ENCODE peak calls at places on chromosomes 13 and 19, in ten cellular contexts. One of them, this sample, is unnamed.

GRCh38 chr19:5129691-5130090 is 160.8 kb downstream of the KDM4B start:
- DNase-seq in AG04450: no peak
- DNase-seq in HFF-Myc: no peak
- DNase-seq in AG10803: no peak
- DNase-seq in mucosa of descending colon: no peak
- DNase-seq in uterus: no peak
- DNase-seq in cardiac fibroblast: no peak
- DNase-seq in upper lobe of left lung: no peak
- DNase-seq in adrenal gland: no peak
- DNase-seq in astrocyte of the spinal cord: no peak
- DNase-seq in this sample: no peak

GRCh38 chr13:109336730-109337129 is 449.7 kb downstream of the IRS2 start:
- DNase-seq in upper lobe of left lung: no peak
- DNase-seq in uterus: no peak
- DNase-seq in cardiac fibroblast: peak
- DNase-seq in AG04450: no peak
- DNase-seq in HFF-Myc: no peak
- DNase-seq in astrocyte of the spinal cord: peak
- DNase-seq in adrenal gland: no peak
- DNase-seq in mucosa of descending colon: no peak
- DNase-seq in AG10803: peak
- DNase-seq in this sample: no peak

GRCh38 chr13:73657821-73658540 is 476.2 kb downstream of the KLF12 start:
- DNase-seq in AG10803: peak
- DNase-seq in adrenal gland: no peak
- DNase-seq in uterus: no peak
- DNase-seq in mucosa of descending colon: no peak
- DNase-seq in cardiac fibroblast: peak
- DNase-seq in upper lobe of left lung: no peak
- DNase-seq in HFF-Myc: peak
- DNase-seq in AG04450: no peak
- DNase-seq in astrocyte of the spinal cord: peak
- DNase-seq in this sample: no peak

GRCh38 chr13:72104656-72105180 is 237.7 kb upstream of the DACH1 start:
- DNase-seq in AG04450: no peak
- DNase-seq in upper lobe of left lung: no peak
- DNase-seq in adrenal gland: no peak
- DNase-seq in AG10803: peak
- DNase-seq in HFF-Myc: no peak
- DNase-seq in astrocyte of the spinal cord: peak
- DNase-seq in cardiac fibroblast: peak
- DNase-seq in mucosa of descending colon: no peak
- DNase-seq in uterus: no peak
- DNase-seq in this sample: no peak

GRCh38 chr13:57123660-57124059 is 17.1 kb upstream of the PRR20A start:
- DNase-seq in uterus: no peak
- DNase-seq in HFF-Myc: no peak
- DNase-seq in upper lobe of left lung: no peak
- DNase-seq in mucosa of descending colon: no peak
- DNase-seq in astrocyte of the spinal cord: peak
- DNase-seq in AG10803: no peak
- DNase-seq in cardiac fibroblast: peak
- DNase-seq in adrenal gland: no peak
- DNase-seq in AG04450: no peak
- DNase-seq in this sample: no peak

GRCh38 chr13:105806335-105806920 is 729.0 kb downstream of the EFNB2 start:
- DNase-seq in astrocyte of the spinal cord: peak
- DNase-seq in upper lobe of left lung: no peak
- DNase-seq in AG10803: no peak
- DNase-seq in mucosa of descending colon: no peak
- DNase-seq in adrenal gland: no peak
- DNase-seq in AG04450: no peak
- DNase-seq in cardiac fibroblast: peak
- DNase-seq in uterus: no peak
- DNase-seq in HFF-Myc: no peak
- DNase-seq in this sample: no peak

GRCh38 chr13:61654501-61654900 is 238.9 kb upstream of the PCDH20 start:
- DNase-seq in astrocyte of the spinal cord: no peak
- DNase-seq in AG04450: no peak
- DNase-seq in AG10803: no peak
- DNase-seq in mucosa of descending colon: no peak
- DNase-seq in HFF-Myc: no peak
- DNase-seq in uterus: no peak
- DNase-seq in upper lobe of left lung: no peak
- DNase-seq in adrenal gland: no peak
- DNase-seq in cardiac fibroblast: no peak
- DNase-seq in this sample: no peak

GRCh38 chr19:30682576-30683536 is 310.7 kb downstream of the ZNF536 start:
- DNase-seq in mucosa of descending colon: peak
- DNase-seq in AG10803: peak
- DNase-seq in astrocyte of the spinal cord: peak
- DNase-seq in uterus: peak
- DNase-seq in AG04450: peak
- DNase-seq in HFF-Myc: peak
- DNase-seq in cardiac fibroblast: peak
- DNase-seq in upper lobe of left lung: peak
- DNase-seq in adrenal gland: peak
- DNase-seq in this sample: no peak

GRCh38 chr19:17235618-17236413 is 9.8 kb downstream of the OCEL1 start:
- DNase-seq in mucosa of descending colon: peak
- DNase-seq in AG04450: peak
- DNase-seq in astrocyte of the spinal cord: peak
- DNase-seq in adrenal gland: peak
- DNase-seq in HFF-Myc: no peak
- DNase-seq in uterus: peak
- DNase-seq in upper lobe of left lung: peak
- DNase-seq in cardiac fibroblast: peak
- DNase-seq in AG10803: peak
- DNase-seq in this sample: peak

GRCh38 chr19:11995174-11995573 is 30.3 kb downstream of the ZNF763 start:
- DNase-seq in mucosa of descending colon: no peak
- DNase-seq in astrocyte of the spinal cord: no peak
- DNase-seq in uterus: no peak
- DNase-seq in AG10803: no peak
- DNase-seq in adrenal gland: no peak
- DNase-seq in HFF-Myc: no peak
- DNase-seq in upper lobe of left lung: no peak
- DNase-seq in AG04450: no peak
- DNase-seq in cardiac fibroblast: peak
- DNase-seq in this sample: no peak

GRCh38 chr13:110310541-110311491 is 3.7 kb downstream of the COL4A2 start:
- DNase-seq in AG04450: no peak
- DNase-seq in AG10803: no peak
- DNase-seq in adrenal gland: no peak
- DNase-seq in cardiac fibroblast: no peak
- DNase-seq in upper lobe of left lung: no peak
- DNase-seq in uterus: no peak
- DNase-seq in astrocyte of the spinal cord: no peak
- DNase-seq in HFF-Myc: no peak
- DNase-seq in mucosa of descending colon: no peak
- DNase-seq in this sample: no peak

DNA sequence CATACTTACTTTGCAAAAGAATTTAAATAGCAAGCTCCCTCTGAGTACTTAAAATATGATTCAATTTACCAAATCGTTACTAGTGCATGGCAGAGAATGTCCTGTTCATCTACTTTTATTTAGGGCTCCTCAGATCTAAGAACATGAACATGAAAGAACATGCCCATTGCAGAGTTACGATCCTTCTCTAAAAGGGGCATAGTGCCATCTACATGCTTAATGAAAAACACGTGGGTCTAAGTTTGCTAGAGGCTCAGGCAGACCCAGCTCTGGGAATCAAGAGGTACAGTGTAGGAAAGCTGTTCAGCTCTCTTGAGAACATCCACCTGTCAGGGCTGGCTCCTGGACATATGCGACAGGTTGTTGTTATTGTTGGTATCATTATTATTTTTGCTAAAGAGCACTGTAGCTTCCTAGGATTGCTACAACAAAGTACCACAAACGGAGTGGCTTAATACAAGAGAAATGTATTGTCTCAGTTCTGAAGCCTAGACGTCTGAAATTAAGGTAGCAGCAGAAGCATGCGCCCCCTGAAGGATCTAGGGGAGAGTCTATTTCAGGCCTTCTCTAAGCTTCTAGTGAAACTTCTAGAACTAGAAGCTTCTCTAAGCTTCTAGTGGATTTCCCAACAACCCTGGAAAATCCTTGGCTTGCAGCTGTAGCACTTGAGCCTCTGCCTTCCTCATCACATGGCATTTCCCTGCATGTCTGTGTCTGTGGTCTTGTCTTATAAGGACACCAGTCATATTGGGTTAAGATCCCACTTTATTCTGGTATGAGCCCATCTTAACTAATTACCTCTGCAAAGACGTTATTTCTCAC is 133.9 kb downstream of the DCT start:
- DNase-seq in cardiac fibroblast: peak
- DNase-seq in AG04450: no peak
- DNase-seq in mucosa of descending colon: no peak
- DNase-seq in upper lobe of left lung: no peak
- DNase-seq in AG10803: peak
- DNase-seq in uterus: no peak
- DNase-seq in adrenal gland: no peak
- DNase-seq in HFF-Myc: peak
- DNase-seq in astrocyte of the spinal cord: peak
- DNase-seq in this sample: no peak
- TF ChIP-seq CTCF in cardiac fibroblast: peak
- TF ChIP-seq CTCF in AG04450: peak
- TF ChIP-seq CTCF in mucosa of descending colon: no peak
- TF ChIP-seq CTCF in upper lobe of left lung: no peak
- TF ChIP-seq CTCF in AG10803: no peak
- TF ChIP-seq CTCF in uterus: no peak
- TF ChIP-seq CTCF in adrenal gland: no peak
- TF ChIP-seq CTCF in HFF-Myc: peak
- TF ChIP-seq CTCF in astrocyte of the spinal cord: no peak
- TF ChIP-seq CTCF in this sample: peak

DNA sequence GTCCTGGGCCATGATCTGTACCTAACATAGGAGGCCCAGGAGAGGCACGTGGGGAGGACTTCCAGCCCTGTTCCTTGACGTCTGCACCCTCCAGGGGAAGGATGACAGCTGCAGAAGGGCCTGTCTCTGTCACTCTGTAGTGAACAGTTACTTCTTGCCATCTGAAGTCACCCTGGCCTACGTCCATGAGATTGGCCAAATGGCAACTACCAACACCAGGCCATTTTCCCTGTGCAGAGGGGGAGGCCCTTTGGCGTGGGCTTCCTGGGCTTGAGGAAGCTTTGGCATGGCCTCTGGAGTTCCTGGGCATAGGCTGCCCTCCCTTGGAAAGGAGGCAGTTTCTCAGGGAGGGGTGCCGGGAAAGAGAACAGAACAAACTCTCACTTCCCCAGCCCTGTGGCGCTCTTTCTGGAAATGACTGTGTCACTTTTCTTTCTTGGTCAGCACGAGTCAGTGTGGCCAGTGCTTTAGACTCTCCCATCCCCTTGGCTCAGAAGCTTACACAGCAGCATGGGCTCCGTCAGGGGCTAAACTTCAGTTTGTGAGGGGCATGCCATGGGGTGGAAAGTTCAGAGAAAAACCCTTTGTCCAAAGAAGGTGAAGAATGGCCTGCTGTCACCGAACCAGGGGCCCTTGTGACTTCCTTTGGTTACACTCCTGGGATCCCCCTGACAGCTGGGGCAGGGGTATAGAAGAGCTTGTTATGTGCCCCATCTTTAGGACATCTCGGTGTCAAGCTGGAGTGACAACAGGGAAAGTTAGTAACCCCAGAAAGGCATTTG is 5.3 kb downstream of the CARM1 start:
- DNase-seq in upper lobe of left lung: no peak
- DNase-seq in cardiac fibroblast: no peak
- DNase-seq in AG10803: no peak
- DNase-seq in mucosa of descending colon: no peak
- DNase-seq in astrocyte of the spinal cord: no peak
- DNase-seq in adrenal gland: peak
- DNase-seq in AG04450: no peak
- DNase-seq in HFF-Myc: no peak
- DNase-seq in uterus: no peak
- DNase-seq in this sample: peak
- H3K4me3 ChIP-seq in upper lobe of left lung: no peak
- H3K4me3 ChIP-seq in cardiac fibroblast: no peak
- H3K4me3 ChIP-seq in AG10803: no peak
- H3K4me3 ChIP-seq in mucosa of descending colon: no peak
- H3K4me3 ChIP-seq in astrocyte of the spinal cord: no peak
- H3K4me3 ChIP-seq in adrenal gland: no peak
- H3K4me3 ChIP-seq in AG04450: no peak
- H3K4me3 ChIP-seq in HFF-Myc: no peak
- H3K4me3 ChIP-seq in uterus: no peak
- H3K4me3 ChIP-seq in this sample: peak

GRCh38 chr19:4010808-4011110 is 3.2 kb downstream of the PIAS4 start:
- DNase-seq in AG04450: no peak
- DNase-seq in astrocyte of the spinal cord: no peak
- DNase-seq in upper lobe of left lung: no peak
- DNase-seq in mucosa of descending colon: no peak
- DNase-seq in cardiac fibroblast: no peak
- DNase-seq in uterus: no peak
- DNase-seq in AG10803: no peak
- DNase-seq in adrenal gland: no peak
- DNase-seq in HFF-Myc: no peak
- DNase-seq in this sample: no peak

GRCh38 chr19:4012092-4012974 is 4.8 kb downstream of the PIAS4 start:
- DNase-seq in AG10803: no peak
- DNase-seq in adrenal gland: no peak
- DNase-seq in uterus: no peak
- DNase-seq in HFF-Myc: no peak
- DNase-seq in cardiac fibroblast: no peak
- DNase-seq in mucosa of descending colon: peak
- DNase-seq in astrocyte of the spinal cord: no peak
- DNase-seq in AG04450: no peak
- DNase-seq in upper lobe of left lung: peak
- DNase-seq in this sample: no peak

GRCh38 chr19:4007836-4008539 is 452 bp downstream of the PIAS4 start:
- DNase-seq in HFF-Myc: no peak
- DNase-seq in AG04450: no peak
- DNase-seq in cardiac fibroblast: no peak
- DNase-seq in AG10803: no peak
- DNase-seq in mucosa of descending colon: peak
- DNase-seq in uterus: no peak
- DNase-seq in upper lobe of left lung: peak
- DNase-seq in astrocyte of the spinal cord: no peak
- DNase-seq in adrenal gland: peak
- DNase-seq in this sample: no peak

GRCh38 chr19:4009990-4010807 is 2.7 kb downstream of the PIAS4 start:
- DNase-seq in cardiac fibroblast: no peak
- DNase-seq in adrenal gland: peak
- DNase-seq in mucosa of descending colon: no peak
- DNase-seq in AG04450: no peak
- DNase-seq in upper lobe of left lung: no peak
- DNase-seq in astrocyte of the spinal cord: no peak
- DNase-seq in uterus: no peak
- DNase-seq in AG10803: peak
- DNase-seq in HFF-Myc: no peak
- DNase-seq in this sample: no peak

GRCh38 chr19:4007021-4007835 is at the start of gene PIAS4:
- DNase-seq in AG10803: peak
- DNase-seq in upper lobe of left lung: peak
- DNase-seq in HFF-Myc: peak
- DNase-seq in cardiac fibroblast: peak
- DNase-seq in adrenal gland: peak
- DNase-seq in uterus: peak
- DNase-seq in mucosa of descending colon: peak
- DNase-seq in AG04450: peak
- DNase-seq in astrocyte of the spinal cord: peak
- DNase-seq in this sample: peak
- TF ChIP-seq CTCF in AG10803: no peak
- TF ChIP-seq CTCF in upper lobe of left lung: peak
- TF ChIP-seq CTCF in HFF-Myc: no peak
- TF ChIP-seq CTCF in cardiac fibroblast: no peak
- TF ChIP-seq CTCF in adrenal gland: no peak
- TF ChIP-seq CTCF in uterus: no peak
- TF ChIP-seq CTCF in mucosa of descending colon: no peak
- TF ChIP-seq CTCF in AG04450: no peak
- TF ChIP-seq CTCF in astrocyte of the spinal cord: no peak
- TF ChIP-seq CTCF in this sample: no peak

GRCh38 chr13:29847501-29847983 is 2.9 kb downstream of the UBL3 start:
- DNase-seq in mucosa of descending colon: peak
- DNase-seq in AG04450: no peak
- DNase-seq in adrenal gland: peak
- DNase-seq in cardiac fibroblast: peak
- DNase-seq in AG10803: peak
- DNase-seq in astrocyte of the spinal cord: peak
- DNase-seq in uterus: peak
- DNase-seq in HFF-Myc: no peak
- DNase-seq in upper lobe of left lung: no peak
- DNase-seq in this sample: no peak
- H3K4me3 ChIP-seq in mucosa of descending colon: no peak
- H3K4me3 ChIP-seq in AG04450: peak
- H3K4me3 ChIP-seq in adrenal gland: peak
- H3K4me3 ChIP-seq in cardiac fibroblast: peak
- H3K4me3 ChIP-seq in AG10803: peak
- H3K4me3 ChIP-seq in astrocyte of the spinal cord: peak
- H3K4me3 ChIP-seq in uterus: peak
- H3K4me3 ChIP-seq in HFF-Myc: peak
- H3K4me3 ChIP-seq in upper lobe of left lung: peak
- H3K4me3 ChIP-seq in this sample: peak